ENCODE peak calls at places on chromosomes 2 and 18, in five cellular contexts. S is endodermal cell, M is upper lobe of right lung, Y is thyroid gland, K is SK-N-SH. L is an unnamed sample.
A peak's percentile ranks its signal among the peaks of the same experiment; 100 is the strongest.

GRCh38 chr2:237326250-237327171 is 87.5 kb downstream of the COL6A3 start:
- DNase-seq in K (no peak), Y (no peak), S (no peak), M (no peak), L (no peak)

GRCh38 chr18:69936191-69936558 is 11.5 kb downstream of the CD226 start:
- DNase-seq in K (no peak), S (no peak), M (no peak), Y (peak; percentile 69), L (no peak)

GRCh38 chr2:232230557-232230956 is 148.0 kb upstream of the ALPP start:
- DNase-seq in S (peak; percentile 88), K (no peak), M (no peak), Y (peak; percentile 10), L (no peak)

GRCh38 chr2:174965992-174966789 is 39.0 kb downstream of the CHN1 start:
- DNase-seq in K (no peak), S (no peak), Y (peak; percentile 2), M (no peak), L (no peak)

GRCh38 chr2:28753043-28753683 is 1.5 kb downstream of the PPP1CB start:
- DNase-seq in Y (peak; percentile 82), M (peak; percentile 68), K (peak; percentile 53), S (peak; percentile 62), L (peak; percentile 66)

GRCh38 chr2:152594022-152594712 is 123.1 kb downstream of the PRPF40A start:
- DNase-seq in M (no peak), Y (no peak), K (no peak), S (no peak), L (peak; percentile 26)

GRCh38 chr2:69926849-69927515 is 12.1 kb downstream of the MXD1 start:
- DNase-seq in Y (no peak), S (no peak), M (no peak), K (no peak), L (no peak)

GRCh38 chr18:363327-364115 is 95.7 kb upstream of the THOC1 start:
- DNase-seq in S (no peak), Y (no peak), M (no peak), K (no peak), L (no peak)

GRCh38 chr2:155418753-155419152 is 720.3 kb downstream of the KCNJ3 start:
- DNase-seq in K (no peak), M (no peak), S (no peak), Y (no peak), L (no peak)

GRCh38 chr2:118848381-118849225 is 1.2 kb upstream of the EN1 start:
- DNase-seq in Y (no peak), K (peak; percentile 32), M (no peak), S (peak; percentile 82), L (no peak)

GRCh38 chr18:36899289-36899688 is 70.4 kb downstream of the KIAA1328 start:
- DNase-seq in K (no peak), Y (no peak), S (no peak), M (no peak), L (peak; percentile 19)

GRCh38 chr2:176464886-176465564 is 195.8 kb downstream of the MTX2 start:
- DNase-seq in Y (no peak), K (peak; percentile 58), M (no peak), S (peak; percentile 54), L (peak; percentile 28)

GRCh38 chr2:233691443-233692433 is 952 bp upstream of the UGT1A6 start:
- DNase-seq in K (no peak), M (no peak), S (no peak), Y (peak; percentile 15), L (no peak)

GRCh38 chr2:118539290-118539689 is 308.2 kb downstream of the EN1 start:
- DNase-seq in S (peak; percentile 77), Y (peak; percentile 63), M (no peak), K (no peak), L (peak; percentile 10)

GRCh38 chr2:189233527-189233926 is 54.0 kb upstream of the COL5A2 start:
- DNase-seq in S (no peak), K (no peak), M (no peak), Y (no peak), L (no peak)

GRCh38 chr2:240568678-240569522 is 616 bp downstream of the RNPEPL1 start:
- DNase-seq in M (peak; percentile 88), Y (peak; percentile 66), S (peak; percentile 76), K (peak; percentile 83), L (no peak)

GRCh38 chr2:62197609-62198236 is 1.8 kb downstream of the B3GNT2 start:
- DNase-seq in M (peak; percentile 82), Y (peak; percentile 78), K (peak; percentile 68), S (peak; percentile 81), L (no peak)

GRCh38 chr2:209808521-209808920 is 36.9 kb downstream of the UNC80 start:
- DNase-seq in K (no peak), S (no peak), Y (no peak), M (no peak), L (no peak)

GRCh38 chr2:202847693-202848524 is 23.7 kb downstream of the ICA1L start:
- DNase-seq in Y (no peak), M (no peak), K (no peak), S (no peak), L (no peak)

GRCh38 chr18:8895987-8896619 is 190.7 kb downstream of the MTCL1 start:
- DNase-seq in Y (no peak), S (no peak), K (no peak), M (no peak), L (no peak)

GRCh38 chr2:127463155-127463991 is 45.1 kb downstream of the PROC start:
- DNase-seq in M (no peak), K (peak; percentile 49), Y (no peak), S (peak; percentile 91), L (no peak)

GRCh38 chr2:177579486-177580036 is 187.0 kb downstream of the AGPS start:
- DNase-seq in S (no peak), K (no peak), Y (no peak), M (no peak), L (no peak)

GRCh38 chr2:134389331-134389835 is 135.5 kb downstream of the MGAT5 start:
- DNase-seq in S (no peak), Y (no peak), K (peak; percentile 24), M (no peak), L (no peak)

GRCh38 chr2:33670392-33670937 is 71.4 kb upstream of the FAM98A start:
- DNase-seq in M (no peak), K (no peak), Y (no peak), S (peak; percentile 65), L (no peak)

GRCh38 chr2:19288291-19288690 is 70.1 kb downstream of the OSR1 start:
- DNase-seq in K (no peak), Y (no peak), S (no peak), M (no peak), L (no peak)

GRCh38 chr2:41728757-41729338 is 319.0 kb upstream of the PKDCC start:
- DNase-seq in S (no peak), M (no peak), K (no peak), Y (no peak), L (peak; percentile 10)

GRCh38 chr2:9217838-9218770 is 11.5 kb downstream of the ASAP2 start:
- DNase-seq in M (no peak), S (peak; percentile 92), K (no peak), Y (no peak), L (no peak)

GRCh38 chr2:216365518-216365917 is 6.8 kb downstream of the MARCHF4 start:
- DNase-seq in S (no peak), K (no peak), M (no peak), Y (no peak), L (no peak)

GRCh38 chr2:216362730-216363129 is 9.6 kb downstream of the MARCHF4 start:
- DNase-seq in M (no peak), Y (no peak), S (no peak), K (no peak), L (peak; percentile 75)

GRCh38 chr2:216366777-216367465 is 5.4 kb downstream of the MARCHF4 start:
- DNase-seq in M (no peak), Y (no peak), K (no peak), S (no peak), L (no peak)

GRCh38 chr2:216363221-216363620 is 9.1 kb downstream of the MARCHF4 start:
- DNase-seq in Y (no peak), K (no peak), S (no peak), M (no peak), L (no peak)
- H3K4me3 ChIP-seq in Y (no peak overlapping the region), K (no peak overlapping the region), S (no peak overlapping the region), M (no peak overlapping the region), L (no peak overlapping the region)

GRCh38 chr18:54357660-54358494 is at the start of the genes C18orf54 and STARD6:
- DNase-seq in M (peak; percentile 92), K (peak; percentile 95), S (peak; percentile 97), Y (peak; percentile 81), L (peak; percentile 51)
- TF ChIP-seq CTCF in M (peak; percentile 31), K (peak; percentile 66), S (peak; percentile 82), Y (no peak), L (peak; percentile 46)

DNA sequence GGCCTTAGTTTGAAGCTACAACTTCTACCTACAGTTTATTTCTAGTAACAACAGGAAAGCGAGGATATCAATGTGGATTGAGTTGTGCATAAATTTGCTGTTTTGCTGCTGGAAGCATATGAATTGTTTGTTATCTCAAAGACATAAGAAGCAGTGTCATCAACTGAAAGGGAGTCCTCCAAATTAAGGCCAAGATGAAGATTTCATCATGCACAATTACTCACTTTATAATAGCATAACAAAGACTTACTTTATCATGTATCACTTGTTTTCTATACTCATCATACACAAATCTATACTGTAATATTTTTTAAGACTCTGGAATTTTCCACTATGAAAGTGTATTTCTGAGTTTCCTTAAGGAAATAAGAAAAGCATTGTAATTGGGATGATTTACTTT is 136.1 kb upstream of the FANCL start:
- DNase-seq in Y (no peak), M (no peak), S (no peak), K (no peak), L (no peak)
- H3K4me3 ChIP-seq in Y (no peak overlapping the region), M (no peak overlapping the region), S (no peak overlapping the region), K (no peak overlapping the region), L (no peak overlapping the region)

DNA sequence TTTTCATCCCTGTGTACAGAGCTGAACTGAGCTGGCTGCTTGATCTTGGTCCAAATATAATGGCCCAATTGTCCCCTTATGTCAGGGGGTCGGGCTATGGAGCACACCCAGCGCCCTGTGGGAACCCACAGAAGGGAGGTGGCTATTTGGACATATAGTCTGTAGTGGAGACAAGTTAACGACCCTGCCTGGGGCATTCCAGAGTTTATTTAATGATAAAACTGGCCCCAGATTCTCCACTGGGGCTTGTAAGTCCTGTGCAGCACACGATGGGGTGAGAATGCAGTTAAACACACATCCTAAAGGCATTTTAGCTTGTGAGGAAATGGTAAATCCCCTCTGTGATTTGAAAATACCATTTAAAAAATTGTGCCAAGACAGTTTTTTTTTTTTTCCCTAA is 72.9 kb downstream of the QPCT start:
- DNase-seq in S (no peak), Y (no peak), K (no peak), M (no peak), L (no peak)
- TF ChIP-seq CTCF in S (no peak), Y (no peak), K (no peak), M (no peak), L (no peak)

GRCh38 chr2:109647636-109648035 is 33.5 kb downstream of the SOWAHC start:
- DNase-seq in M (no peak), S (no peak), K (no peak), Y (peak; percentile 56), L (no peak)
- H3K4me3 ChIP-seq in M (no peak overlapping the region), S (no peak overlapping the region), K (no peak overlapping the region), Y (no peak overlapping the region), L (no peak overlapping the region)

GRCh38 chr2:128563348-128563687 is 244.7 kb upstream of the HS6ST1 start:
- DNase-seq in K (no peak), Y (peak; percentile 83), M (no peak), S (no peak), L (no peak)
- TF ChIP-seq CTCF in K (no peak), Y (no peak), M (no peak), S (no peak), L (no peak)

L was measured in LNCaP clone FGC.